ENCODE peak calls at places on chromosomes 12 and 14, in four cellular contexts. I is Peyer's patch, P is nephron progenitor cell, G is fibroblast of the conjunctiva. A is an unnamed sample.

GRCh38 chr12:120847392-120848157 is 56.6 kb downstream of the SPPL3 start:
- DNase-seq in G (no peak), P (no peak), I (no peak), A (no peak)

GRCh38 chr12:65561798-65562382 is 262.4 kb upstream of the HMGA2 start:
- DNase-seq in P (no peak), G (no peak), I (no peak), A (no peak)

GRCh38 chr14:98022541-98023520 is 1225.6 kb downstream of the VRK1 start:
- DNase-seq in P (no peak), G (no peak), I (no peak), A (no peak)

GRCh38 chr12:132488127-132489077 is 1.5 kb upstream of the FBRSL1 start:
- DNase-seq in I (peak; percentile 64), G (no peak), P (no peak), A (peak; percentile 68)

GRCh38 chr12:100127766-100128508 is 14.7 kb downstream of the BLTP3B start:
- DNase-seq in G (no peak), P (no peak), I (no peak), A (no peak)

GRCh38 chr12:131865196-131865875 is 29.1 kb upstream of the ULK1 start:
- DNase-seq in G (no peak), P (no peak), I (no peak), A (no peak)

GRCh38 chr12:109944975-109945374 is 44.9 kb downstream of the TCHP start:
- DNase-seq in I (no peak), P (peak; percentile 53), G (peak; percentile 20), A (no peak)

GRCh38 chr14:98633380-98633779 is 638.6 kb downstream of the BCL11B start:
- DNase-seq in P (no peak), I (no peak), G (no peak), A (peak; percentile 7)

GRCh38 chr14:105019861-105020814 is 745 bp downstream of the CDCA4 start:
- DNase-seq in G (no peak), I (peak; percentile 68), P (peak; percentile 70), A (no peak)

GRCh38 chr12:114902665-114903393 is 218.9 kb upstream of the TBX3 start:
- DNase-seq in G (no peak), P (no peak), I (no peak), A (no peak)

GRCh38 chr14:70045715-70046535 is 142.8 kb downstream of the SLC8A3 start:
- DNase-seq in P (peak; percentile 74), I (peak; percentile 80), G (peak; percentile 24), A (peak; percentile 84)

GRCh38 chr14:78164226-78164853 is 5.8 kb upstream of the NRXN3 start:
- DNase-seq in P (peak; percentile 65), G (no peak), I (no peak), A (peak; percentile 48)

GRCh38 chr12:109503611-109504010 is 26.2 kb downstream of the UBE3B start:
- DNase-seq in P (no peak), I (no peak), G (no peak), A (no peak)

GRCh38 chr12:48542300-48542928 is 17.0 kb downstream of the OR8S1 start:
- DNase-seq in P (peak; percentile 21), I (no peak), G (no peak), A (peak; percentile 29)

GRCh38 chr14:51806026-51806590 is 54.3 kb upstream of the GNG2 start:
- DNase-seq in I (no peak), P (no peak), G (no peak), A (no peak)

GRCh38 chr12:54032627-54033100 is at the start of gene HOXC5:
- DNase-seq in G (peak; percentile 27), P (peak; percentile 88), I (peak; percentile 70), A (peak; percentile 59)

GRCh38 chr12:113292091-113292490 is 42.8 kb downstream of the SLC8B1 start:
- DNase-seq in P (no peak), I (no peak), G (peak; percentile 32), A (no peak)

GRCh38 chr12:52920937-52921336 is 16.1 kb upstream of the KRT8 start:
- DNase-seq in P (no peak), G (no peak), I (no peak), A (no peak)

GRCh38 chr14:56136571-56137498 is 18.6 kb downstream of the PELI2 start:
- DNase-seq in P (no peak), I (no peak), G (no peak), A (no peak)

GRCh38 chr12:56129210-56129691 is 1.2 kb downstream of the ESYT1 start:
- DNase-seq in P (peak; percentile 79), G (no peak), I (peak; percentile 72), A (peak; percentile 81)

GRCh38 chr12:75291014-75291413 is 39.1 kb downstream of the CAPS2 start:
- DNase-seq in G (no peak), I (no peak), P (no peak), A (no peak)

GRCh38 chr12:51441583-51441982 is 17.0 kb downstream of the SLC4A8 start:
- DNase-seq in I (no peak), P (no peak), G (no peak), A (no peak)

GRCh38 chr14:103130965-103131364 is 7.7 kb downstream of the TNFAIP2 start:
- DNase-seq in P (no peak), G (peak; percentile 74), I (peak; percentile 25), A (no peak)

GRCh38 chr12:130459916-130460315 is 122.2 kb downstream of the PIWIL1 start:
- DNase-seq in P (no peak), I (no peak), G (no peak), A (no peak)

GRCh38 chr14:72788255-72788654 is 105.6 kb downstream of the DPF3 start:
- DNase-seq in G (no peak), P (peak; percentile 36), I (no peak), A (no peak)

GRCh38 chr12:94783862-94784261 is 133.5 kb upstream of the TMCC3 start:
- DNase-seq in I (no peak), G (no peak), P (no peak), A (no peak)

GRCh38 chr12:127620956-127621355 is 646.0 kb upstream of the TMEM132C start:
- DNase-seq in P (no peak), G (no peak), I (no peak), A (no peak)

GRCh38 chr14:89625988-89626806 is 209.2 kb upstream of the FOXN3 start:
- DNase-seq in P (no peak), I (no peak), G (no peak), A (no peak)

GRCh38 chr12:553216-554000 is 93.7 kb downstream of the B4GALNT3 start:
- DNase-seq in I (no peak), G (no peak), P (no peak), A (no peak)

GRCh38 chr12:117148642-117149041 is 41.6 kb downstream of the FBXO21 start:
- DNase-seq in I (no peak), G (no peak), P (no peak), A (no peak)

GRCh38 chr14:95218472-95219193 is 61.3 kb upstream of the DICER1 start:
- DNase-seq in P (no peak), G (no peak), I (no peak), A (no peak)